ENCODE peak calls at places on chromosome 14, in seven cellular contexts. H, A, C, I, W, O and F are unnamed samples.

GRCh38 chr14:90487031-90487430 is 90.2 kb downstream of the CALM1 start:
- DNase-seq in H (no peak), I (peak), C (no peak), A (no peak), O (no peak), W (no peak), F (peak)

GRCh38 chr14:101985957-101986356 is 21.6 kb downstream of the DYNC1H1 start:
- DNase-seq in I (no peak), O (no peak), H (no peak), W (no peak), A (no peak), C (no peak), F (no peak)

GRCh38 chr14:35390577-35391387 is 13.8 kb downstream of the NFKBIA start:
- DNase-seq in O (no peak), I (no peak), W (no peak), A (no peak), H (no peak), C (peak), F (no peak)

GRCh38 chr14:92719890-92720323 is 28.5 kb downstream of the LGMN start:
- DNase-seq in C (no peak), A (no peak), I (no peak), H (no peak), O (no peak), W (no peak), F (no peak)

GRCh38 chr14:104370256-104370870 is 209.2 kb upstream of the C14orf180 start:
- DNase-seq in I (no peak), W (no peak), H (no peak), C (no peak), O (no peak), A (peak), F (no peak)

GRCh38 chr14:75607044-75607443 is 28.6 kb downstream of the FLVCR2 start:
- DNase-seq in O (no peak), A (no peak), W (no peak), H (no peak), C (no peak), I (no peak), F (no peak)

GRCh38 chr14:52793061-52793460 is 1.7 kb upstream of the GNPNAT1 start:
- DNase-seq in O (no peak), W (no peak), H (no peak), A (no peak), I (no peak), C (no peak), F (no peak)

GRCh38 chr14:63228221-63228620 is 24.0 kb downstream of the RHOJ start:
- DNase-seq in C (no peak), O (no peak), H (no peak), W (no peak), I (peak), A (no peak), F (no peak)

GRCh38 chr14:70018713-70019201 is 139.5 kb downstream of the SMOC1 start:
- DNase-seq in C (peak), I (peak), W (no peak), O (no peak), A (peak), H (no peak), F (no peak)

GRCh38 chr14:68000516-68000915 is 180.9 kb downstream of the RAD51B start:
- DNase-seq in A (no peak), W (no peak), C (no peak), H (no peak), O (no peak), I (no peak), F (no peak)

GRCh38 chr14:90276627-90277367 is 20.4 kb downstream of the PSMC1 start:
- DNase-seq in H (no peak), W (no peak), C (no peak), A (peak), I (no peak), O (no peak), F (no peak)

GRCh38 chr14:106309423-106309822 is 783.0 kb downstream of the TMEM121 start:
- DNase-seq in A (no peak), W (no peak), O (no peak), I (no peak), C (no peak), H (no peak), F (no peak)

GRCh38 chr14:102764220-102764671 is 13.0 kb upstream of the TRAF3 start:
- DNase-seq in W (no peak), O (no peak), C (peak), H (no peak), A (no peak), I (no peak), F (no peak)

GRCh38 chr14:84028205-84028604 is 1501.7 kb upstream of the FLRT2 start:
- DNase-seq in H (no peak), O (no peak), I (no peak), A (no peak), W (no peak), C (no peak), F (no peak)

GRCh38 chr14:104660597-104660996 is 28.8 kb upstream of the INF2 start:
- DNase-seq in W (no peak), H (no peak), I (no peak), C (peak), O (no peak), A (peak), F (no peak)

GRCh38 chr14:100588671-100589070 is 1.5 kb upstream of the BEGAIN start:
- DNase-seq in A (no peak), H (no peak), I (no peak), O (no peak), C (no peak), W (no peak), F (no peak)

GRCh38 chr14:36067428-36068187 is 108.9 kb downstream of the PTCSC3 start:
- DNase-seq in O (no peak), I (no peak), A (no peak), W (no peak), H (no peak), C (no peak), F (no peak)

GRCh38 chr14:102221026-102221425 is 81.3 kb downstream of the WDR20 start:
- DNase-seq in W (no peak), I (no peak), O (no peak), A (peak), C (no peak), H (no peak), F (no peak)

GRCh38 chr14:81366259-81366658 is 33.9 kb downstream of the STON2 start:
- DNase-seq in W (no peak), I (no peak), C (no peak), A (no peak), O (no peak), H (no peak), F (no peak)

GRCh38 chr14:31243860-31244259 is 36.3 kb upstream of the HECTD1 start:
- DNase-seq in I (no peak), A (no peak), W (no peak), C (no peak), H (no peak), O (no peak), F (no peak)

GRCh38 chr14:80164991-80165390 is 46.3 kb downstream of the DIO2 start:
- DNase-seq in W (peak), I (no peak), A (no peak), O (peak), C (no peak), H (no peak), F (no peak)

GRCh38 chr14:69592923-69593677 is 18.3 kb upstream of the SUSD6 start:
- DNase-seq in O (no peak), I (peak), C (peak), W (peak), H (no peak), A (no peak), F (no peak)

GRCh38 chr14:53044486-53044885 is 93.6 kb upstream of the FERMT2 start:
- DNase-seq in A (no peak), I (peak), H (no peak), W (no peak), O (peak), C (no peak), F (no peak)

GRCh38 chr14:37824936-37825698 is 229.7 kb downstream of the TTC6 start:
- DNase-seq in H (no peak), A (no peak), I (no peak), C (no peak), O (no peak), W (no peak), F (no peak)

GRCh38 chr14:104563742-104564615 is 15.6 kb upstream of the C14orf180 start:
- DNase-seq in H (no peak), I (peak), O (peak), A (peak), C (peak), W (no peak), F (no peak)

GRCh38 chr14:21097616-21098133 is 780 bp downstream of the ZNF219 start:
- DNase-seq in C (no peak), O (no peak), H (no peak), I (no peak), W (no peak), A (no peak), F (no peak)

GRCh38 chr14:60537663-60538062 is 28.7 kb downstream of the SIX6 start:
- DNase-seq in H (no peak), I (no peak), W (no peak), A (no peak), O (no peak), C (no peak), F (no peak)

GRCh38 chr14:64857979-64858740 is 21.5 kb downstream of the SPTB start:
- DNase-seq in A (no peak), H (no peak), W (no peak), C (no peak), O (no peak), I (no peak), F (no peak)

GRCh38 chr14:77303417-77304156 is 17.1 kb downstream of the POMT2 start:
- DNase-seq in W (peak), I (peak), O (peak), H (no peak), A (peak), C (no peak), F (no peak)

GRCh38 chr14:70779667-70780066 is 29.6 kb downstream of the MAP3K9 start:
- DNase-seq in C (no peak), I (no peak), O (no peak), H (no peak), W (no peak), A (no peak), F (no peak)

GRCh38 chr14:105863296-105864108 is 337.1 kb downstream of the TMEM121 start:
- DNase-seq in I (no peak), W (no peak), H (no peak), A (no peak), O (no peak), C (peak), F (peak)

GRCh38 chr14:19743256-19743655 is at the start of gene OR4Q3:
- DNase-seq in C (no peak), A (no peak), I (no peak), H (no peak), W (no peak), O (no peak), F (no peak)

GRCh38 chr14:104116544-104117340 is 21.6 kb upstream of the KIF26A start:
- DNase-seq in H (no peak), O (no peak), A (no peak), C (no peak), I (no peak), W (no peak), F (no peak)

GRCh38 chr14:22276913-22277816 is 311.9 kb downstream of the DAD1 start:
- DNase-seq in H (no peak), O (peak), C (no peak), W (no peak), A (peak), I (peak), F (no peak)

GRCh38 chr14:48857366-48857765 is 728.8 kb downstream of the RPS29 start:
- DNase-seq in O (no peak), C (no peak), H (no peak), A (no peak), I (no peak), W (no peak), F (no peak)

GRCh38 chr14:38255673-38256357 is at the start of gene CLEC14A:
- DNase-seq in C (peak), H (no peak), I (no peak), A (no peak), W (no peak), O (no peak), F (no peak)

DNA sequence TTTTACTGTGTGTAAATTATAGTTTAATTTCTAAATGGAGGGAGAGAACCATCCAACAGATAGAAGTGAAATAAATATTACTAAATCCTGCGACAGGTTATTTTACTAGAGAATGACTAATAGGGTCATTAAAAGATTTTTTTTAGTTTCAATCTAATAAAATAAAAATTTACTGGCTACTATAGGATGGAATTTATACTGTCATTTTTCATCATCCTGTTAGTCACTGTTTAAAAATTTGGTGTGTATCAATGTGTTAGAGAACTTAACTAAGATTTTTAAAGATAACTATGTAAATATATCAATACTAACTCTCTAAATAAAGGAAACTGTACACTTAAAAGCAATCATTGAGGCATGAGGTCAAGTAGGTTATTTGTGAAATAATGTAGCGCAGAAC is 41.1 kb upstream of the CDKN3 start:
- DNase-seq in I (no peak), A (no peak), O (no peak), C (no peak), W (no peak), H (no peak), F (no peak)
- TF ChIP-seq CTCF in I (no peak), A (no peak), O (no peak), C (no peak), W (no peak), H (no peak), F (no peak)

DNA sequence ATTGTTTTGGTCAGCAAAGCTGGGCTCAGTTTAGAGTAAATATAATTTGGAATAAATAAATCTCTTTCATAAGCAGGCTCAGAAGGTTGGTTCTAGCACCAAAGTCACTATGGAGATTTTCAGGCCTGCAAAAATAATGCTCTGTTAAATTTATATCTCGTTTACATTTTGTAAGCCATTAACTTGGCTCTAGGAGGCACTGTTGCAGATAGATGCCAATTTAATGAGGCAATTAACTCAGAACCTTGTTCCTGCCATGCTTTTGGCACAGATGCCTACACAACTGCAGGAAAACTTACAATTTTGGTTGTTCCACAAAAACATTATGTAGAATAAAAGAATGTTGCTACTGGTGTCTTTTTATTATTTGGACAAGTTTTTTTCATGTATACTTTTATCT is 428.1 kb downstream of the FLRT2 start:
- DNase-seq in O (no peak), W (no peak), I (no peak), H (no peak), C (no peak), A (no peak), F (no peak)
- TF ChIP-seq CTCF in O (no peak), W (no peak), I (no peak), H (no peak), C (no peak), A (no peak), F (no peak)

GRCh38 chr14:39469094-39469710 is 37.0 kb upstream of the FBXO33 start:
- DNase-seq in A (peak), O (no peak), W (no peak), H (no peak), I (peak), C (no peak), F (no peak)

GRCh38 chr14:39472078-39472477 is 39.8 kb upstream of the FBXO33 start:
- DNase-seq in C (no peak), W (no peak), I (no peak), H (no peak), O (no peak), A (peak), F (no peak)

DNA sequence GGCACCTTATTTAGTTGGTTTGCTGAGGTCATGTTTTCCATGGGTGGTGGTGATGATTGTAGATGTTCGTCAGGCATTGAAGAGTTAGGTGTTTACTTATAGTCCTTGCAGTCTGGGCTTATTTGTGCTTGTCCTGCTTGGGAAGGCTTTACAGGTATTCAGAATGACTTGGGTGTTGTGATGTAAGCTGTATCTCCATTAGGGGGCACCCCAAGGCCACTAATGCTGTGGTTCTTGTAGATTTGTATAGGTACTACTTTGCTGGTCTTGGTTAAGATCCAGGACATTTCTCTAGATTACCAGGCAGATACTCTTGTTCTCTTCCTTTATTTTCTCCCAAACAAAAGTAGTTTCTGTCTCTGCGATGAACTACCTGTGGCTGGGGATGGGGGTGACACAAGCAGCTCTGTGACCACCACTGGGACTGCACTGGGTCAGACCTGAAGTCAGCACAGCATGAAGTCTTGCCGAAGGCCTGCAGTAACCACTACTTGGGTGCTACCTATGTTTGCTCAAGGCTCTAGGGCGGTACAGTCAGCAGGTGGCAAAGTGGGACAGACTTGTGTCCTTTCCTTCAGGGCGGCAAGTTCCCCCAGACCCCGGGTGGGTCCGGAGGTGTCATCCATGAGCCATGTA is 35.8 kb upstream of the FBXO33 start:
- DNase-seq in H (no peak), I (peak), W (no peak), O (no peak), C (no peak), A (peak), F (no peak)
- TF ChIP-seq CTCF in H (no peak), I (peak), W (peak), O (peak), C (peak), A (peak), F (peak)

GRCh38 chr14:49876563-49877127 is 16.2 kb upstream of the ARF6 start:
- DNase-seq in H (no peak), I (no peak), W (no peak), A (no peak), C (no peak), O (no peak), F (no peak)

GRCh38 chr14:49882826-49883694 is 9.8 kb upstream of the ARF6 start:
- DNase-seq in O (no peak), I (no peak), C (no peak), H (no peak), W (no peak), A (peak), F (no peak)

GRCh38 chr14:49881296-49882006 is 11.4 kb upstream of the ARF6 start:
- DNase-seq in W (no peak), O (no peak), H (no peak), I (no peak), C (no peak), A (no peak), F (no peak)

GRCh38 chr14:49880267-49881064 is 12.4 kb upstream of the ARF6 start:
- DNase-seq in I (no peak), A (no peak), O (peak), C (no peak), W (no peak), H (no peak), F (no peak)

DNA sequence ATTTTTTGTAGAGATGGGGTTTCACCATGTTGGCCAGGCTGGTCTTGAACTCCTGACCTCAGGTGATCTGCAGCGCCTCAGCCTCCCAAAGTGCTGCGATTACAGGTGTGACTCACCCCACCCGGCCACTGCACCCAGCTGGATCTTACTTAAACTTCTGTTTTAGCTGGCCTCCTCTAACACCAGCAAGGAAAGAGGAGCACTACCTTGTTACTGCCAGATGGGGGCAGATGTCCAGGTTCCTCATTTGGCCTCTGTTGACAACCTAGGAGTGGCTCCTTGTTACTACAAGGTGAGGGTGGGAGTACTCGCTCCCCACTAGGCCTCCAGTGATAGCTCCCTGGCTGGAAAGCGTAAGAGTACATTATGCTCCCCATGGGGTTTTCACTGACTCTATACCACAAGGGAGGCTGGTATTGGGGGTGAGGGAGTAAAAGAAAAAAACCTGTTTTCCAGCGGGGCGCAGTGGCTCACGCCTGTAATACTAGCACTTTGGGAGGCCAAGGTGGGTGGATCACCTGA is 13.1 kb upstream of the ARF6 start:
- DNase-seq in A (peak), C (peak), I (peak), W (no peak), O (no peak), H (no peak), F (no peak)
- TF ChIP-seq CTCF in A (peak), C (peak), I (peak), W (peak), O (peak), H (peak), F (peak)

DNA sequence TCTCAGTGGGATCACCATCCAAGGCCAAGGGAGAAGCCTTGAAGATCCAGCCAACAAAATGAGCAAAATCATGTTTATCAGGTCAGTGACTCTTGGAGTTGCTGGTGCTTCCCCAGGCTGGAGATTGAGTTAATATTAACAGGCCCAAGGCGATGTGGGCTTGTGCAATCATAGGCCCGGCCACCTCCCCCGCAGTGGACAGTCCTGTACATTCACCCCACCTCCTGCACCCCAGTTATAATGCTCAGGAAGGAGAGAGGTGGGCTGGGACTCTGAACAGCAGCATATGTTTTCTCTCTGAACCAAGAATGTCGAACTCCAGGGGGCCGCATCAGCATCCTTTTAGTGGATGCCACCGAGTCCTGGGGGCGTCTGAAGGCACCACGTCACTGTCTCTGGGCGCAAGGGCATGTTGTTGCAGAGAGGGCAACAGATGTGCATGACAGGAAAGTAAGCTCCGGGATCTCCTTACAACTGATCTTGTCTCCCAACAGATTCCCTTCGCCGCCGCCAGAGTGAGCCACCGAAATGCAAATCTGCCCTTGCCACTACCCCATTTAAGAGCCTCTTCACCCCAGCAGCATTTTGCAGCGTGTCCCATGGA is 32.2 kb upstream of the SERPINA6 start:
- DNase-seq in I (peak), W (peak), A (no peak), O (peak), H (no peak), C (no peak), F (peak)
- TF ChIP-seq CTCF in I (peak), W (peak), A (no peak), O (peak), H (peak), C (peak), F (peak)

GRCh38 chr14:56687123-56687522 is 107.5 kb downstream of the TMEM260 start:
- DNase-seq in O (no peak), I (no peak), A (no peak), C (no peak), W (no peak), H (no peak), F (peak)

GRCh38 chr14:56686416-56686815 is 106.8 kb downstream of the TMEM260 start:
- DNase-seq in A (no peak), I (no peak), H (no peak), C (no peak), O (no peak), W (no peak), F (peak)
- TF ChIP-seq CTCF in A (no peak), I (no peak), H (no peak), C (no peak), O (no peak), W (no peak), F (no peak)

GRCh38 chr14:74478996-74479635 is 14.0 kb downstream of the NPC2 start:
- DNase-seq in W (no peak), C (no peak), A (no peak), H (no peak), O (no peak), I (peak), F (no peak)
- TF ChIP-seq CTCF in W (peak), C (no peak), A (no peak), H (peak), O (peak), I (peak), F (peak)